ENCODE peak calls at places on chromosome X, in ten cellular contexts. L, D, S, M, J, T, B, I, A and V are unnamed samples.

GRCh38 chrX:67619253-67619652 is 75.4 kb downstream of the AR start:
- DNase-seq in L (no peak), D (peak), S (no peak), M (no peak), J (no peak), T (no peak), B (no peak), I (no peak), A (no peak), V (no peak)

GRCh38 chrX:77446840-77447239 is 349 bp upstream of the FGF16 start:
- DNase-seq in L (no peak), D (no peak), S (no peak), M (no peak), J (no peak), T (no peak), B (no peak), I (no peak), A (no peak), V (no peak)

GRCh38 chrX:153400146-153401132 is 711 bp downstream of the PNMA6E start:
- DNase-seq in L (peak), D (peak), S (peak), M (peak), J (peak), T (no peak), B (peak), I (no peak), A (no peak), V (no peak)

GRCh38 chrX:120560405-120560841 is 339 bp downstream of the CUL4B start:
- DNase-seq in L (peak), D (peak), S (peak), M (no peak), J (no peak), T (peak), B (peak), I (peak), A (peak), V (no peak)

GRCh38 chrX:40331766-40332165 is 234.0 kb upstream of the BCOR start:
- DNase-seq in L (no peak), D (no peak), S (no peak), M (no peak), J (no peak), T (no peak), B (no peak), I (no peak), A (no peak), V (no peak)

GRCh38 chrX:40471965-40472648 is 108.7 kb upstream of the ATP6AP2 start:
- DNase-seq in L (no peak), D (peak), S (peak), M (no peak), J (peak), T (no peak), B (peak), I (peak), A (no peak), V (peak)

GRCh38 chrX:3712870-3713224 is 602 bp downstream of the PRKX start:
- DNase-seq in L (no peak), D (no peak), S (no peak), M (no peak), J (peak), T (no peak), B (no peak), I (no peak), A (no peak), V (no peak)

GRCh38 chrX:150036181-150036580 is 97.9 kb upstream of the EOLA2 start:
- DNase-seq in L (no peak), D (peak), S (no peak), M (no peak), J (no peak), T (peak), B (no peak), I (no peak), A (peak), V (no peak)

GRCh38 chrX:41097326-41097725 is 12.1 kb downstream of the USP9X start:
- DNase-seq in L (no peak), D (no peak), S (no peak), M (no peak), J (no peak), T (no peak), B (no peak), I (no peak), A (no peak), V (no peak)

GRCh38 chrX:122279746-122280145 is 904.3 kb upstream of the GRIA3 start:
- DNase-seq in L (no peak), D (no peak), S (no peak), M (no peak), J (no peak), T (no peak), B (no peak), I (no peak), A (no peak), V (no peak)